ENCODE peak calls at places on chromosomes 7 and 10, in eight cellular contexts. E is germinal center; C is activated gamma-delta T cell treated with anti-CD3 and anti-CD28 coated beads, Interleukin-2, amount 50 U/mL, for 16 hours; L is A172; X is right cardiac atrium; I is fibroblast of pulmonary artery; U is Caco-2; P is nucleus accumbens. T is an unnamed sample.

GRCh38 chr10:130758529-130758928 is 553.0 kb downstream of the TCERG1L start:
- DNase-seq in E (no peak), C (no peak), L (no peak), X (no peak), I (no peak), U (no peak), P (no peak), T (no peak)

GRCh38 chr7:151416921-151417320 is 7.1 kb upstream of the WDR86 start:
- DNase-seq in E (no peak), C (no peak), L (no peak), X (no peak), I (peak; percentile 39), U (no peak), P (no peak), T (no peak)

GRCh38 chr7:157671358-157672255 is 334.8 kb downstream of the DNAJB6 start:
- DNase-seq in E (no peak), C (no peak), L (no peak), X (no peak), I (no peak), U (no peak), P (no peak), T (no peak)

GRCh38 chr10:27359792-27360320 is 119.3 kb upstream of the ACBD5 start:
- DNase-seq in E (no peak), C (no peak), L (no peak), X (peak; percentile 50), I (no peak), U (no peak), P (no peak), T (no peak)

GRCh38 chr10:132626761-132627735 is 89.5 kb downstream of the INPP5A start:
- DNase-seq in E (no peak), C (no peak), L (no peak), X (peak; percentile 65), I (no peak), U (no peak), P (no peak), T (no peak)

GRCh38 chr10:102627446-102628293 is 16.6 kb upstream of the TRIM8 start:
- DNase-seq in E (no peak), C (no peak), L (peak; percentile 85), X (peak; percentile 84), I (peak; percentile 88), U (peak; percentile 38), P (no peak), T (no peak)

GRCh38 chr7:54839538-54840213 is 80.7 kb upstream of the SEC61G start:
- DNase-seq in E (no peak), C (no peak), L (peak; percentile 78), X (peak; percentile 93), I (peak; percentile 49), U (peak; percentile 74), P (no peak), T (no peak)

GRCh38 chr7:28729276-28729675 is 228.9 kb downstream of the TRIL start:
- DNase-seq in E (no peak), C (no peak), L (no peak), X (no peak), I (no peak), U (no peak), P (no peak), T (no peak)

GRCh38 chr7:145655666-145656065 is 460.9 kb upstream of the CNTNAP2 start:
- DNase-seq in E (no peak), C (no peak), L (no peak), X (no peak), I (no peak), U (no peak), P (no peak), T (no peak)

GRCh38 chr7:88789480-88790064 is 6.0 kb downstream of the TEX47 start:
- DNase-seq in E (peak; percentile 3), C (no peak), L (peak; percentile 36), X (no peak), I (peak; percentile 46), U (no peak), P (no peak), T (peak; percentile 37)

GRCh38 chr7:40802497-40802896 is 667.7 kb downstream of the SUGCT start:
- DNase-seq in E (no peak), C (no peak), L (no peak), X (no peak), I (no peak), U (no peak), P (no peak), T (no peak)

GRCh38 chr7:131738066-131738465 is 181.6 kb upstream of the PODXL start:
- DNase-seq in E (no peak), C (no peak), L (no peak), X (no peak), I (no peak), U (no peak), P (no peak), T (no peak)

GRCh38 chr7:36391436-36392198 is 2.0 kb downstream of the ANLN start:
- DNase-seq in E (peak; percentile 19), C (no peak), L (peak; percentile 54), X (no peak), I (no peak), U (no peak), P (no peak), T (no peak)